ENCODE peak calls at places on chromosomes 12 and 14, in ten cellular contexts. One of them, this sample, is unnamed.

GRCh38 chr12:115998119-115998633 is 279.3 kb downstream of the MED13L start:
- DNase-seq in NCI-H1092: no peak
- DNase-seq in stimulated activated CD8-positive, alpha-beta memory T cell treated with anti-CD3 and anti-CD28 coated beads, Interleukin-15, amount 100 ng/mL, for 4 hours: no peak
- DNase-seq in ELR: peak
- DNase-seq in progenitor cell of endocrine pancreas: no peak
- DNase-seq in omental fat pad: no peak
- DNase-seq in HT-29: peak
- DNase-seq in nucleus accumbens: no peak
- DNase-seq in amniotic stem cell: peak
- DNase-seq in hippocampal formation: no peak
- DNase-seq in this sample: peak

GRCh38 chr14:102622262-102622885 is 29.9 kb downstream of the RCOR1 start:
- DNase-seq in NCI-H1092: no peak
- DNase-seq in stimulated activated CD8-positive, alpha-beta memory T cell treated with anti-CD3 and anti-CD28 coated beads, Interleukin-15, amount 100 ng/mL, for 4 hours: no peak
- DNase-seq in ELR: no peak
- DNase-seq in progenitor cell of endocrine pancreas: no peak
- DNase-seq in omental fat pad: no peak
- DNase-seq in HT-29: no peak
- DNase-seq in nucleus accumbens: no peak
- DNase-seq in amniotic stem cell: no peak
- DNase-seq in hippocampal formation: no peak
- DNase-seq in this sample: no peak

GRCh38 chr12:19155981-19156734 is 26.6 kb downstream of the PLEKHA5 start:
- DNase-seq in NCI-H1092: no peak
- DNase-seq in stimulated activated CD8-positive, alpha-beta memory T cell treated with anti-CD3 and anti-CD28 coated beads, Interleukin-15, amount 100 ng/mL, for 4 hours: no peak
- DNase-seq in ELR: no peak
- DNase-seq in progenitor cell of endocrine pancreas: no peak
- DNase-seq in omental fat pad: no peak
- DNase-seq in HT-29: no peak
- DNase-seq in nucleus accumbens: no peak
- DNase-seq in amniotic stem cell: no peak
- DNase-seq in hippocampal formation: no peak
- DNase-seq in this sample: no peak

GRCh38 chr14:85528080-85528881 is 1.7 kb upstream of the FLRT2 start:
- DNase-seq in NCI-H1092: no peak
- DNase-seq in stimulated activated CD8-positive, alpha-beta memory T cell treated with anti-CD3 and anti-CD28 coated beads, Interleukin-15, amount 100 ng/mL, for 4 hours: no peak
- DNase-seq in ELR: peak
- DNase-seq in progenitor cell of endocrine pancreas: no peak
- DNase-seq in omental fat pad: no peak
- DNase-seq in HT-29: peak
- DNase-seq in nucleus accumbens: peak
- DNase-seq in amniotic stem cell: peak
- DNase-seq in hippocampal formation: peak
- DNase-seq in this sample: peak

GRCh38 chr14:57364659-57365450 is 25.5 kb upstream of the NAA30 start:
- DNase-seq in NCI-H1092: no peak
- DNase-seq in stimulated activated CD8-positive, alpha-beta memory T cell treated with anti-CD3 and anti-CD28 coated beads, Interleukin-15, amount 100 ng/mL, for 4 hours: no peak
- DNase-seq in ELR: no peak
- DNase-seq in progenitor cell of endocrine pancreas: no peak
- DNase-seq in omental fat pad: no peak
- DNase-seq in HT-29: no peak
- DNase-seq in nucleus accumbens: no peak
- DNase-seq in amniotic stem cell: no peak
- DNase-seq in hippocampal formation: no peak
- DNase-seq in this sample: no peak

GRCh38 chr14:20799955-20800544 is 2.6 kb downstream of the RNASE1 start:
- DNase-seq in NCI-H1092: no peak
- DNase-seq in stimulated activated CD8-positive, alpha-beta memory T cell treated with anti-CD3 and anti-CD28 coated beads, Interleukin-15, amount 100 ng/mL, for 4 hours: no peak
- DNase-seq in ELR: no peak
- DNase-seq in progenitor cell of endocrine pancreas: no peak
- DNase-seq in omental fat pad: no peak
- DNase-seq in HT-29: peak
- DNase-seq in nucleus accumbens: no peak
- DNase-seq in amniotic stem cell: no peak
- DNase-seq in hippocampal formation: peak
- DNase-seq in this sample: no peak

GRCh38 chr12:121505513-121505912 is 75.3 kb downstream of the KDM2B start:
- DNase-seq in NCI-H1092: no peak
- DNase-seq in stimulated activated CD8-positive, alpha-beta memory T cell treated with anti-CD3 and anti-CD28 coated beads, Interleukin-15, amount 100 ng/mL, for 4 hours: no peak
- DNase-seq in ELR: peak
- DNase-seq in progenitor cell of endocrine pancreas: no peak
- DNase-seq in omental fat pad: no peak
- DNase-seq in HT-29: no peak
- DNase-seq in nucleus accumbens: no peak
- DNase-seq in amniotic stem cell: no peak
- DNase-seq in hippocampal formation: no peak
- DNase-seq in this sample: no peak

GRCh38 chr14:36690301-36691020 is 28.8 kb downstream of the PAX9 start:
- DNase-seq in NCI-H1092: no peak
- DNase-seq in stimulated activated CD8-positive, alpha-beta memory T cell treated with anti-CD3 and anti-CD28 coated beads, Interleukin-15, amount 100 ng/mL, for 4 hours: no peak
- DNase-seq in ELR: peak
- DNase-seq in progenitor cell of endocrine pancreas: no peak
- DNase-seq in omental fat pad: no peak
- DNase-seq in HT-29: peak
- DNase-seq in nucleus accumbens: no peak
- DNase-seq in amniotic stem cell: no peak
- DNase-seq in hippocampal formation: no peak
- DNase-seq in this sample: no peak

GRCh38 chr14:35159742-35160409 is 37.5 kb downstream of the PRORP start:
- DNase-seq in NCI-H1092: no peak
- DNase-seq in stimulated activated CD8-positive, alpha-beta memory T cell treated with anti-CD3 and anti-CD28 coated beads, Interleukin-15, amount 100 ng/mL, for 4 hours: no peak
- DNase-seq in ELR: peak
- DNase-seq in progenitor cell of endocrine pancreas: no peak
- DNase-seq in omental fat pad: no peak
- DNase-seq in HT-29: peak
- DNase-seq in nucleus accumbens: no peak
- DNase-seq in amniotic stem cell: peak
- DNase-seq in hippocampal formation: no peak
- DNase-seq in this sample: no peak

GRCh38 chr14:94173885-94174621 is at the start of gene PPP4R4:
- DNase-seq in NCI-H1092: peak
- DNase-seq in stimulated activated CD8-positive, alpha-beta memory T cell treated with anti-CD3 and anti-CD28 coated beads, Interleukin-15, amount 100 ng/mL, for 4 hours: peak
- DNase-seq in ELR: peak
- DNase-seq in progenitor cell of endocrine pancreas: peak
- DNase-seq in omental fat pad: peak
- DNase-seq in HT-29: peak
- DNase-seq in nucleus accumbens: peak
- DNase-seq in amniotic stem cell: peak
- DNase-seq in hippocampal formation: peak
- DNase-seq in this sample: peak

GRCh38 chr12:47277972-47278448 is 198.3 kb upstream of the AMIGO2 start:
- DNase-seq in NCI-H1092: no peak
- DNase-seq in stimulated activated CD8-positive, alpha-beta memory T cell treated with anti-CD3 and anti-CD28 coated beads, Interleukin-15, amount 100 ng/mL, for 4 hours: no peak
- DNase-seq in ELR: peak
- DNase-seq in progenitor cell of endocrine pancreas: no peak
- DNase-seq in omental fat pad: no peak
- DNase-seq in HT-29: peak
- DNase-seq in nucleus accumbens: no peak
- DNase-seq in amniotic stem cell: peak
- DNase-seq in hippocampal formation: no peak
- DNase-seq in this sample: no peak

GRCh38 chr12:4787965-4788364 is 67.8 kb downstream of the GALNT8 start:
- DNase-seq in NCI-H1092: no peak
- DNase-seq in stimulated activated CD8-positive, alpha-beta memory T cell treated with anti-CD3 and anti-CD28 coated beads, Interleukin-15, amount 100 ng/mL, for 4 hours: no peak
- DNase-seq in ELR: no peak
- DNase-seq in progenitor cell of endocrine pancreas: no peak
- DNase-seq in omental fat pad: no peak
- DNase-seq in HT-29: no peak
- DNase-seq in nucleus accumbens: no peak
- DNase-seq in amniotic stem cell: no peak
- DNase-seq in hippocampal formation: no peak
- DNase-seq in this sample: no peak

GRCh38 chr12:39736406-39736805 is 116.8 kb upstream of the ABCD2 start:
- DNase-seq in NCI-H1092: no peak
- DNase-seq in stimulated activated CD8-positive, alpha-beta memory T cell treated with anti-CD3 and anti-CD28 coated beads, Interleukin-15, amount 100 ng/mL, for 4 hours: no peak
- DNase-seq in ELR: no peak
- DNase-seq in progenitor cell of endocrine pancreas: no peak
- DNase-seq in omental fat pad: no peak
- DNase-seq in HT-29: no peak
- DNase-seq in nucleus accumbens: no peak
- DNase-seq in amniotic stem cell: no peak
- DNase-seq in hippocampal formation: no peak
- DNase-seq in this sample: no peak

GRCh38 chr14:73467377-73467776 is 9.0 kb upstream of the NUMB start:
- DNase-seq in NCI-H1092: no peak
- DNase-seq in stimulated activated CD8-positive, alpha-beta memory T cell treated with anti-CD3 and anti-CD28 coated beads, Interleukin-15, amount 100 ng/mL, for 4 hours: peak
- DNase-seq in ELR: peak
- DNase-seq in progenitor cell of endocrine pancreas: no peak
- DNase-seq in omental fat pad: no peak
- DNase-seq in HT-29: no peak
- DNase-seq in nucleus accumbens: no peak
- DNase-seq in amniotic stem cell: no peak
- DNase-seq in hippocampal formation: no peak
- DNase-seq in this sample: no peak

GRCh38 chr12:131754184-131754583 is 43.3 kb downstream of the SFSWAP start:
- DNase-seq in NCI-H1092: no peak
- DNase-seq in stimulated activated CD8-positive, alpha-beta memory T cell treated with anti-CD3 and anti-CD28 coated beads, Interleukin-15, amount 100 ng/mL, for 4 hours: no peak
- DNase-seq in ELR: no peak
- DNase-seq in progenitor cell of endocrine pancreas: no peak
- DNase-seq in omental fat pad: no peak
- DNase-seq in HT-29: no peak
- DNase-seq in nucleus accumbens: no peak
- DNase-seq in amniotic stem cell: no peak
- DNase-seq in hippocampal formation: no peak
- DNase-seq in this sample: no peak

GRCh38 chr14:36605506-36605857 is 23.1 kb upstream of the NKX2-8 start:
- DNase-seq in NCI-H1092: no peak
- DNase-seq in stimulated activated CD8-positive, alpha-beta memory T cell treated with anti-CD3 and anti-CD28 coated beads, Interleukin-15, amount 100 ng/mL, for 4 hours: no peak
- DNase-seq in ELR: peak
- DNase-seq in progenitor cell of endocrine pancreas: no peak
- DNase-seq in omental fat pad: no peak
- DNase-seq in HT-29: no peak
- DNase-seq in nucleus accumbens: no peak
- DNase-seq in amniotic stem cell: no peak
- DNase-seq in hippocampal formation: no peak
- DNase-seq in this sample: no peak

GRCh38 chr12:75323663-75324062 is 6.5 kb downstream of the CAPS2 start:
- DNase-seq in NCI-H1092: no peak
- DNase-seq in stimulated activated CD8-positive, alpha-beta memory T cell treated with anti-CD3 and anti-CD28 coated beads, Interleukin-15, amount 100 ng/mL, for 4 hours: no peak
- DNase-seq in ELR: peak
- DNase-seq in progenitor cell of endocrine pancreas: no peak
- DNase-seq in omental fat pad: no peak
- DNase-seq in HT-29: no peak
- DNase-seq in nucleus accumbens: no peak
- DNase-seq in amniotic stem cell: no peak
- DNase-seq in hippocampal formation: no peak
- DNase-seq in this sample: no peak

GRCh38 chr12:11731455-11731854 is 82.0 kb downstream of the ETV6 start:
- DNase-seq in NCI-H1092: no peak
- DNase-seq in stimulated activated CD8-positive, alpha-beta memory T cell treated with anti-CD3 and anti-CD28 coated beads, Interleukin-15, amount 100 ng/mL, for 4 hours: no peak
- DNase-seq in ELR: peak
- DNase-seq in progenitor cell of endocrine pancreas: no peak
- DNase-seq in omental fat pad: no peak
- DNase-seq in HT-29: peak
- DNase-seq in nucleus accumbens: no peak
- DNase-seq in amniotic stem cell: no peak
- DNase-seq in hippocampal formation: no peak
- DNase-seq in this sample: no peak

GRCh38 chr12:64506955-64507354 is 55.0 kb downstream of the TBK1 start:
- DNase-seq in NCI-H1092: no peak
- DNase-seq in stimulated activated CD8-positive, alpha-beta memory T cell treated with anti-CD3 and anti-CD28 coated beads, Interleukin-15, amount 100 ng/mL, for 4 hours: no peak
- DNase-seq in ELR: no peak
- DNase-seq in progenitor cell of endocrine pancreas: no peak
- DNase-seq in omental fat pad: no peak
- DNase-seq in HT-29: no peak
- DNase-seq in nucleus accumbens: no peak
- DNase-seq in amniotic stem cell: no peak
- DNase-seq in hippocampal formation: no peak
- DNase-seq in this sample: no peak

This sample was measured in cerebellar cortex.